ENCODE peak calls at places on chromosome 15, in eight cellular contexts. P, W, M, Z, R, L, N and H are unnamed samples.
A peak's percentile ranks its signal among the peaks of the same experiment; 100 is the strongest.

GRCh38 chr15:100663066-100663465 is 60.7 kb downstream of the ASB7 start:
- DNase-seq in L (peak; percentile 87), M (peak; percentile 14), R (peak; percentile 79), W (peak; percentile 29), Z (no peak), P (no peak), N (no peak), H (peak; percentile 22)

GRCh38 chr15:91886878-91887277 is 33.4 kb downstream of the SLCO3A1 start:
- DNase-seq in Z (no peak), M (no peak), R (no peak), L (no peak), W (no peak), P (no peak), N (no peak), H (no peak)

GRCh38 chr15:66876423-66876730 is 174.3 kb downstream of the SMAD6 start:
- DNase-seq in N (no peak), M (no peak), R (no peak), P (no peak), L (peak; percentile 77), Z (no peak), W (no peak), H (no peak)

GRCh38 chr15:70856884-70857546 is 3.1 kb upstream of the LARP6 start:
- DNase-seq in L (no peak), Z (peak; percentile 99), W (no peak), N (no peak), M (peak; percentile 83), P (no peak), R (no peak), H (peak; percentile 93)

GRCh38 chr15:74376226-74376625 is 8.8 kb upstream of the CYP11A1 start:
- DNase-seq in W (no peak), P (no peak), L (no peak), R (no peak), N (no peak), M (no peak), Z (no peak), H (no peak)

GRCh38 chr15:59178151-59178705 is 28.4 kb upstream of the LDHAL6B start:
- DNase-seq in P (no peak), N (no peak), W (no peak), R (no peak), L (no peak), M (no peak), Z (no peak), H (no peak)

GRCh38 chr15:76236350-76236749 is 74.9 kb downstream of the ETFA start:
- DNase-seq in N (no peak), R (no peak), P (no peak), W (no peak), M (no peak), Z (no peak), L (no peak), H (no peak)

GRCh38 chr15:90205886-90206285 is 4.8 kb downstream of the SEMA4B start:
- DNase-seq in N (no peak), M (no peak), P (no peak), L (no peak), W (no peak), Z (no peak), R (no peak), H (no peak)